ENCODE peak calls at places on chromosomes 1 and 21, in four cellular contexts. A is endothelial cell, C is choroid plexus epithelial cell, H is osteocyte. X is an unnamed sample.

GRCh38 chr1:15948600-15949452 is 27.1 kb downstream of the ZBTB17 start:
- DNase-seq in C (peak; percentile 91), A (no peak), H (no peak), X (no peak)

GRCh38 chr1:52341861-52342260 is 24.1 kb downstream of the CC2D1B start:
- DNase-seq in C (no peak), H (peak; percentile 53), A (no peak), X (no peak)

GRCh38 chr1:31040038-31040437 is 25.5 kb downstream of the PUM1 start:
- DNase-seq in H (no peak), C (no peak), A (no peak), X (no peak)

GRCh38 chr1:27713869-27714513 is 11.8 kb upstream of the FAM76A start:
- DNase-seq in H (no peak), A (no peak), C (no peak), X (no peak)

GRCh38 chr1:173963477-173963876 is 46.4 kb upstream of the SERPINC1 start:
- DNase-seq in A (no peak), H (no peak), C (no peak), X (no peak)

GRCh38 chr1:170881268-170882265 is 53.8 kb upstream of the MROH9 start:
- DNase-seq in C (peak; percentile 79), H (no peak), A (no peak), X (peak; percentile 19)

GRCh38 chr21:41583274-41583790 is 75.4 kb upstream of the TMPRSS2 start:
- DNase-seq in A (no peak), C (peak; percentile 34), H (no peak), X (peak; percentile 56)

GRCh38 chr21:26112979-26113378 is 57.6 kb downstream of the APP start:
- DNase-seq in A (no peak), H (no peak), C (no peak), X (no peak)

GRCh38 chr1:11374079-11374747 is 101.2 kb downstream of the UBIAD1 start:
- DNase-seq in H (no peak), C (no peak), A (no peak), X (no peak)

GRCh38 chr1:3762873-3763228 is 9.7 kb upstream of the SMIM1 start:
- DNase-seq in C (no peak), H (no peak), A (no peak), X (no peak)

GRCh38 chr1:87905651-87906050 is 577.0 kb downstream of the LMO4 start:
- DNase-seq in A (no peak), H (no peak), C (no peak), X (no peak)

GRCh38 chr1:184973308-184974085 is 811 bp downstream of the NIBAN1 start:
- DNase-seq in C (peak; percentile 76), A (peak; percentile 33), H (peak; percentile 85), X (peak; percentile 53)

GRCh38 chr21:34621434-34622000 is 6.6 kb upstream of the RCAN1 start:
- DNase-seq in C (no peak), H (no peak), A (no peak), X (no peak)

GRCh38 chr1:185343306-185343705 is 26.3 kb upstream of the IVNS1ABP start:
- DNase-seq in H (no peak), C (no peak), A (no peak), X (no peak)

GRCh38 chr1:151714820-151715725 is 1.5 kb downstream of the CELF3 start:
- DNase-seq in H (no peak), C (no peak), A (no peak), X (no peak)

GRCh38 chr1:230291731-230292620 is 134.2 kb downstream of the PGBD5 start:
- DNase-seq in C (no peak), H (no peak), A (no peak), X (no peak)

GRCh38 chr1:39129514-39129913 is 75.0 kb upstream of the MACF1 start:
- DNase-seq in H (no peak), A (no peak), C (peak; percentile 70), X (peak; percentile 13)

GRCh38 chr1:56584910-56585528 is 5.7 kb upstream of the PLPP3 start:
- DNase-seq in H (no peak), A (peak; percentile 44), C (peak; percentile 83), X (peak; percentile 39)

GRCh38 chr1:96236156-96236739 is 485.3 kb upstream of the PTBP2 start:
- DNase-seq in A (peak; percentile 28), C (peak; percentile 86), H (no peak), X (peak; percentile 42)

GRCh38 chr1:73948021-73948420 is 250.0 kb downstream of the LRRIQ3 start:
- DNase-seq in C (no peak), A (no peak), H (no peak), X (no peak)

GRCh38 chr1:30733520-30733919 is 10.1 kb upstream of the MATN1 start:
- DNase-seq in C (no peak), H (no peak), A (no peak), X (no peak)

GRCh38 chr1:147600119-147601111 is 59.1 kb downstream of the BCL9 start:
- DNase-seq in A (no peak), H (no peak), C (peak; percentile 25), X (no peak)

GRCh38 chr1:33610864-33611455 is 138.5 kb downstream of the ZSCAN20 start:
- DNase-seq in H (no peak), C (no peak), A (no peak), X (no peak)

GRCh38 chr1:30395631-30396030 is 327.8 kb downstream of the MATN1 start:
- DNase-seq in H (no peak), A (no peak), C (no peak), X (no peak)

GRCh38 chr1:217311766-217312165 is 319.1 kb downstream of the GPATCH2 start:
- DNase-seq in A (peak; percentile 23), H (no peak), C (peak; percentile 65), X (peak; percentile 13)

GRCh38 chr1:11982010-11982392 is 1.8 kb downstream of the MFN2 start:
- DNase-seq in C (no peak), A (no peak), H (no peak), X (peak; percentile 24)

GRCh38 chr1:86197206-86197855 is 40.8 kb upstream of the COL24A1 start:
- DNase-seq in H (no peak), C (no peak), A (no peak), X (no peak)

GRCh38 chr1:226158983-226159382 is 27.6 kb downstream of the ACBD3 start:
- DNase-seq in C (no peak), A (no peak), H (no peak), X (no peak)

GRCh38 chr1:112395832-112396667 is at the start of gene CTTNBP2NL:
- DNase-seq in A (peak; percentile 95), C (peak; percentile 92), H (peak; percentile 98), X (peak; percentile 87)

GRCh38 chr1:59052194-59052593 is 244.7 kb upstream of the FGGY start:
- DNase-seq in A (no peak), H (no peak), C (no peak), X (no peak)

GRCh38 chr1:174965006-174965971 is 34.5 kb upstream of the CACYBP start:
- DNase-seq in H (no peak), A (no peak), C (peak; percentile 79), X (no peak)

GRCh38 chr1:200157718-200158117 is 130.2 kb downstream of the NR5A2 start:
- DNase-seq in C (no peak), A (no peak), H (no peak), X (no peak)

GRCh38 chr1:66831529-66832239 is 30.6 kb upstream of the INSL5 start:
- DNase-seq in A (no peak), C (peak; percentile 18), H (no peak), X (no peak)

GRCh38 chr1:38240626-38241025 is 194.0 kb upstream of the POU3F1 start:
- DNase-seq in A (no peak), H (no peak), C (no peak), X (no peak)

GRCh38 chr1:152622803-152623202 is at the start of gene LCE3A:
- DNase-seq in C (no peak), H (no peak), A (no peak), X (no peak)

GRCh38 chr1:23543707-23544443 is 12.8 kb upstream of the E2F2 start:
- DNase-seq in A (no peak), H (no peak), C (no peak), X (no peak)

GRCh38 chr1:25692560-25692959 is 76.0 kb downstream of the MAN1C1 start:
- DNase-seq in H (no peak), A (peak; percentile 60), C (no peak), X (peak; percentile 25)

GRCh38 chr1:33346921-33347649 is 26.2 kb upstream of the A3GALT2 start:
- DNase-seq in C (peak; percentile 94), A (peak; percentile 57), H (no peak), X (peak; percentile 44)

GRCh38 chr1:15167386-15167785 is 13.8 kb downstream of the TMEM51 start:
- DNase-seq in C (peak; percentile 37), H (no peak), A (no peak), X (no peak)

GRCh38 chr1:84223751-84224432 is 77.6 kb upstream of the SAMD13 start:
- DNase-seq in A (no peak), H (no peak), C (no peak), X (no peak)
- TF ChIP-seq CTCF in A (no peak), H (no peak), C (no peak), X (no peak)

GRCh38 chr1:70745199-70745598 is 302.4 kb downstream of the PTGER3 start:
- DNase-seq in A (peak; percentile 12), H (no peak), C (peak; percentile 3), X (no peak)
- TF ChIP-seq CTCF in A (peak; percentile 45), H (peak; percentile 17), C (peak; percentile 36), X (peak; percentile 48)

DNA sequence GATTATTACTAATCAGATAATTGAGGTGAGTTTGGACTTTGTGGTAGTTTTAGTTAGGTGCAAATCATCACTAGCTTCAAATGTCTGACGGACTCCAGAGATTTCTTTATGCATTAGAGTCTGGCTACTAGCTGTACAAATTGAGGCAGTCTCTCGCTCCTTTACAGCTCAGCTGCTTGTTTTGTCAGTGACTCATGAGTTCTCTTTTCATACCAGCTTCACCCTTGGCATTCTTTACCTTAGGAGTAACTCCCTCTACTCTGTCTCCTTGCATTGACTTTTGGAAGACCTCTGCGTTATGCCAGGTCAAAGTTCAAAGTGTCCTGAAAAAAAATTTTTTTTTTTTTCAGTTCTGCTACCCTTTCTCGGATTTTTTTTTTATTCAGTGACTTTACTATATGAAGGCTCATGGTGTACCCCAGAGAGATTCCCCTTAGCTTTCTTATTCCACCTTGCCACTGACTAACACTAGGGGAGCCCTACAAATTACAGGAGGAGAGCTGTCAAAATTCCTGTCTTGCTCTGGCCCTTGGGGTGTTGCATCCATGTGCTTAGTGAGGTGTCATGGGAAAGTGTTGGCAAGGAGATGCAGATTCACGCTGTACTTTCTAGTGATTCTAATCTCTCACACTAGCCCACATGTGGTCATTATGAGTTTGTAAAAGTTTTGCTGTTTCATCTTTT is 576.6 kb downstream of the ADGRL2 start:
- DNase-seq in H (no peak), C (peak; percentile 50), A (no peak), X (no peak)
- TF ChIP-seq CTCF in H (peak; percentile 31), C (peak; percentile 21), A (no peak), X (no peak)

GRCh38 chr1:212699839-212700596 is at the start of gene BATF3:
- DNase-seq in H (peak; percentile 86), A (peak; percentile 22), C (no peak), X (peak; percentile 12)

GRCh38 chr1:212702672-212703071 is 3.0 kb upstream of the BATF3 start:
- DNase-seq in A (no peak), H (no peak), C (no peak), X (no peak)

GRCh38 chr1:212700597-212700891 is 904 bp upstream of the BATF3 start:
- DNase-seq in C (no peak), A (no peak), H (no peak), X (no peak)

GRCh38 chr1:212700892-212701819 is 1.5 kb upstream of the BATF3 start:
- DNase-seq in A (peak; percentile 47), H (peak; percentile 82), C (peak; percentile 68), X (peak; percentile 35)

GRCh38 chr1:212701910-212702309 is 2.3 kb upstream of the BATF3 start:
- DNase-seq in C (no peak), A (no peak), H (no peak), X (peak; percentile 18)
- TF ChIP-seq CTCF in C (peak; percentile 3), A (no peak), H (no peak), X (no peak)

GRCh38 chr1:109877320-109877771 is 33.3 kb upstream of the CSF1 start:
- DNase-seq in C (peak; percentile 93), H (peak; percentile 91), A (peak; percentile 30), X (peak; percentile 44)
- TF ChIP-seq CTCF in C (peak; percentile 43), H (peak; percentile 36), A (no peak), X (no peak)